ENCODE peak calls at places on chromosome 21, in six cellular contexts. Y, S, D, C, N and F are unnamed samples.

GRCh38 chr21:43367296-43367695 is 59.6 kb downstream of the SIK1 start:
- DNase-seq in S (no peak), D (no peak), N (no peak), C (no peak), Y (peak; percentile 22), F (peak; percentile 69)

GRCh38 chr21:36113647-36114428 is 21.0 kb upstream of the CBR3 start:
- DNase-seq in N (no peak), S (no peak), C (no peak), Y (no peak), D (peak; percentile 64), F (peak; percentile 52)

GRCh38 chr21:45866473-45867010 is 115.0 kb upstream of the COL6A1 start:
- DNase-seq in C (no peak), S (no peak), Y (no peak), N (no peak), D (no peak), F (no peak)

GRCh38 chr21:44617071-44617501 is 5.2 kb downstream of the KRTAP10-8 start:
- DNase-seq in Y (no peak), C (no peak), S (no peak), N (no peak), D (no peak), F (no peak)

GRCh38 chr21:44765231-44766013 is 36.2 kb downstream of the UBE2G2 start:
- DNase-seq in S (no peak), N (no peak), Y (no peak), D (peak; percentile 52), C (no peak), F (no peak)

GRCh38 chr21:33293136-33293535 is 27.0 kb downstream of the IL10RB start:
- DNase-seq in D (no peak), N (no peak), Y (no peak), S (no peak), C (no peak), F (no peak)

GRCh38 chr21:26126168-26126553 is 44.4 kb downstream of the APP start:
- DNase-seq in N (no peak), C (no peak), S (no peak), D (no peak), Y (no peak), F (no peak)

GRCh38 chr21:24850121-24850520 is 757.2 kb downstream of the MRPL39 start:
- DNase-seq in C (no peak), D (no peak), N (no peak), S (no peak), Y (no peak), F (no peak)

GRCh38 chr21:38622827-38623209 is 124.5 kb upstream of the ERG start:
- DNase-seq in C (no peak), N (no peak), Y (no peak), S (no peak), D (no peak), F (no peak)